ENCODE peak calls at places on chromosome 22, in seven cellular contexts. J is foreskin keratinocyte; F is stimulated activated CD8-positive, alpha-beta memory T cell treated with anti-CD3 and anti-CD28 coated beads, Interleukin-4, amount 100 ng/mL, for 1 hour; E is transverse colon; B is endodermal cell; O is tibial artery; G is NCI-H1105. Q is an unnamed sample.

GRCh38 chr22:41848468-41848867 is 15.6 kb downstream of the SREBF2 start:
- DNase-seq in F (no peak), O (peak), B (no peak), E (peak), J (no peak), G (no peak), Q (no peak)

GRCh38 chr22:33699176-33699575 is 221.1 kb downstream of the LARGE1 start:
- DNase-seq in J (no peak), G (no peak), B (no peak), O (no peak), E (no peak), F (no peak), Q (no peak)

GRCh38 chr22:11627798-11628650 is 3900.0 kb upstream of the OR11H1 start:
- DNase-seq in J (no peak), B (no peak), E (no peak), O (no peak), F (no peak), G (no peak), Q (peak)

GRCh38 chr22:47631571-47632102 is 869.2 kb downstream of the TBC1D22A start:
- DNase-seq in G (peak), J (peak), F (no peak), E (no peak), B (no peak), O (no peak), Q (no peak)

GRCh38 chr22:22666307-22667091 is 22.1 kb downstream of the GGTLC2 start:
- DNase-seq in O (no peak), F (no peak), G (no peak), J (no peak), E (peak), B (peak), Q (no peak)

GRCh38 chr22:41557401-41558240 is 3.2 kb upstream of the CSDC2 start:
- DNase-seq in B (peak), O (peak), E (peak), J (no peak), G (no peak), F (no peak), Q (peak)

GRCh38 chr22:47176573-47177333 is 414.3 kb downstream of the TBC1D22A start:
- DNase-seq in G (no peak), B (peak), O (peak), J (no peak), F (no peak), E (peak), Q (peak)

GRCh38 chr22:49907807-49908206 is 10.4 kb downstream of the ALG12 start:
- DNase-seq in J (no peak), F (no peak), E (no peak), G (no peak), O (no peak), B (peak), Q (no peak)

GRCh38 chr22:37545703-37546435 is 14.4 kb upstream of the CDC42EP1 start:
- DNase-seq in G (no peak), B (peak), E (peak), J (peak), F (no peak), O (peak), Q (peak)

GRCh38 chr22:45887202-45888131 is 89.5 kb downstream of the WNT7B start:
- DNase-seq in E (no peak), F (no peak), B (peak), G (no peak), J (peak), O (no peak), Q (peak)

GRCh38 chr22:25902402-25902801 is 160.4 kb downstream of the MYO18B start:
- DNase-seq in O (no peak), F (no peak), G (no peak), J (no peak), E (no peak), B (no peak), Q (no peak)

GRCh38 chr22:27317961-27318360 is 483.6 kb downstream of the MN1 start:
- DNase-seq in E (peak), O (no peak), G (no peak), J (peak), B (no peak), F (no peak), Q (no peak)